ENCODE peak calls at places on chromosome X, in ten cellular contexts. One of them, this sample, is unnamed. For H3K4me1, the result is how much of the 10 kb centered on the place peaks cover.

GRCh38 chrX:84064164-84064563 is 123.8 kb downstream of the RPS6KA6 start:
- DNase-seq in tibial nerve: no peak
- DNase-seq in Caco-2: no peak
- DNase-seq in CD4-positive, alpha-beta memory T cell: no peak
- DNase-seq in CD8-positive, alpha-beta memory T cell: no peak
- DNase-seq in mucosa of descending colon: no peak
- DNase-seq in GM23248: peak
- DNase-seq in endothelial cell of umbilical vein: no peak
- DNase-seq in fibroblast of lung: peak
- DNase-seq in mesenchymal stem cell: peak
- DNase-seq in this sample: peak

GRCh38 chrX:106726485-106727437 is at the start of gene RNF128:
- DNase-seq in CD8-positive, alpha-beta memory T cell: no peak
- DNase-seq in Caco-2: peak
- DNase-seq in tibial nerve: no peak
- DNase-seq in CD4-positive, alpha-beta memory T cell: peak
- DNase-seq in fibroblast of lung: peak
- DNase-seq in endothelial cell of umbilical vein: no peak
- DNase-seq in GM23248: peak
- DNase-seq in mesenchymal stem cell: peak
- DNase-seq in mucosa of descending colon: peak
- DNase-seq in this sample: peak

GRCh38 chrX:124502599-124502998 is 156.2 kb downstream of the SH2D1A start:
- DNase-seq in endothelial cell of umbilical vein: no peak
- DNase-seq in CD4-positive, alpha-beta memory T cell: no peak
- DNase-seq in mucosa of descending colon: no peak
- DNase-seq in CD8-positive, alpha-beta memory T cell: no peak
- DNase-seq in fibroblast of lung: no peak
- DNase-seq in tibial nerve: no peak
- DNase-seq in mesenchymal stem cell: no peak
- DNase-seq in Caco-2: no peak
- DNase-seq in GM23248: no peak
- DNase-seq in this sample: no peak

GRCh38 chrX:8815460-8816065 is 14.4 kb upstream of the FAM9A start:
- DNase-seq in Caco-2: peak
- DNase-seq in CD8-positive, alpha-beta memory T cell: peak
- DNase-seq in GM23248: peak
- DNase-seq in mucosa of descending colon: no peak
- DNase-seq in mesenchymal stem cell: peak
- DNase-seq in endothelial cell of umbilical vein: peak
- DNase-seq in tibial nerve: no peak
- DNase-seq in CD4-positive, alpha-beta memory T cell: peak
- DNase-seq in fibroblast of lung: peak
- DNase-seq in this sample: peak

GRCh38 chrX:8647176-8647575 is 84.8 kb downstream of the ANOS1 start:
- DNase-seq in CD4-positive, alpha-beta memory T cell: no peak
- DNase-seq in Caco-2: no peak
- DNase-seq in mesenchymal stem cell: no peak
- DNase-seq in fibroblast of lung: no peak
- DNase-seq in tibial nerve: no peak
- DNase-seq in endothelial cell of umbilical vein: no peak
- DNase-seq in GM23248: no peak
- DNase-seq in CD8-positive, alpha-beta memory T cell: no peak
- DNase-seq in mucosa of descending colon: no peak
- DNase-seq in this sample: no peak

GRCh38 chrX:43813898-43814297 is 68.4 kb downstream of the MAOB start:
- DNase-seq in mesenchymal stem cell: no peak
- DNase-seq in CD8-positive, alpha-beta memory T cell: no peak
- DNase-seq in tibial nerve: no peak
- DNase-seq in endothelial cell of umbilical vein: no peak
- DNase-seq in CD4-positive, alpha-beta memory T cell: peak
- DNase-seq in fibroblast of lung: peak
- DNase-seq in mucosa of descending colon: no peak
- DNase-seq in GM23248: peak
- DNase-seq in Caco-2: peak
- DNase-seq in this sample: no peak

GRCh38 chrX:108947205-108947604 is 210.8 kb upstream of the IRS4 start:
- DNase-seq in endothelial cell of umbilical vein: no peak
- DNase-seq in GM23248: no peak
- DNase-seq in Caco-2: no peak
- DNase-seq in CD8-positive, alpha-beta memory T cell: no peak
- DNase-seq in fibroblast of lung: no peak
- DNase-seq in mesenchymal stem cell: no peak
- DNase-seq in tibial nerve: no peak
- DNase-seq in CD4-positive, alpha-beta memory T cell: no peak
- DNase-seq in mucosa of descending colon: no peak
- DNase-seq in this sample: no peak

GRCh38 chrX:2664497-2664896 is 26.6 kb upstream of the CD99 start:
- DNase-seq in tibial nerve: peak
- DNase-seq in endothelial cell of umbilical vein: no peak
- DNase-seq in Caco-2: no peak
- DNase-seq in GM23248: peak
- DNase-seq in mesenchymal stem cell: no peak
- DNase-seq in CD8-positive, alpha-beta memory T cell: no peak
- DNase-seq in mucosa of descending colon: no peak
- DNase-seq in fibroblast of lung: peak
- DNase-seq in CD4-positive, alpha-beta memory T cell: no peak
- DNase-seq in this sample: peak

GRCh38 chrX:154120567-154120966 is 23.1 kb upstream of the MECP2 start:
- DNase-seq in tibial nerve: no peak
- DNase-seq in GM23248: no peak
- DNase-seq in fibroblast of lung: no peak
- DNase-seq in CD8-positive, alpha-beta memory T cell: no peak
- DNase-seq in Caco-2: no peak
- DNase-seq in endothelial cell of umbilical vein: no peak
- DNase-seq in mucosa of descending colon: no peak
- DNase-seq in mesenchymal stem cell: no peak
- DNase-seq in CD4-positive, alpha-beta memory T cell: no peak
- DNase-seq in this sample: no peak
- H3K4me1 ChIP-seq in tibial nerve: under half
- H3K4me1 ChIP-seq in GM23248: under half
- H3K4me1 ChIP-seq in fibroblast of lung: under half
- H3K4me1 ChIP-seq in CD8-positive, alpha-beta memory T cell: under half
- H3K4me1 ChIP-seq in Caco-2: under half
- H3K4me1 ChIP-seq in endothelial cell of umbilical vein: under half
- H3K4me1 ChIP-seq in mucosa of descending colon: under half
- H3K4me1 ChIP-seq in mesenchymal stem cell: under half
- H3K4me1 ChIP-seq in CD4-positive, alpha-beta memory T cell: under half
- H3K4me1 ChIP-seq in this sample: under half

GRCh38 chrX:20354505-20354904 is 87.8 kb upstream of the RPS6KA3 start:
- DNase-seq in CD8-positive, alpha-beta memory T cell: peak
- DNase-seq in Caco-2: no peak
- DNase-seq in CD4-positive, alpha-beta memory T cell: peak
- DNase-seq in fibroblast of lung: no peak
- DNase-seq in GM23248: no peak
- DNase-seq in endothelial cell of umbilical vein: no peak
- DNase-seq in mesenchymal stem cell: no peak
- DNase-seq in mucosa of descending colon: no peak
- DNase-seq in tibial nerve: no peak
- DNase-seq in this sample: no peak

GRCh38 chrX:20352504-20352903 is 85.8 kb upstream of the RPS6KA3 start:
- DNase-seq in tibial nerve: no peak
- DNase-seq in Caco-2: no peak
- DNase-seq in CD4-positive, alpha-beta memory T cell: no peak
- DNase-seq in mucosa of descending colon: no peak
- DNase-seq in mesenchymal stem cell: no peak
- DNase-seq in CD8-positive, alpha-beta memory T cell: no peak
- DNase-seq in endothelial cell of umbilical vein: no peak
- DNase-seq in GM23248: no peak
- DNase-seq in fibroblast of lung: no peak
- DNase-seq in this sample: no peak

GRCh38 chrX:20355187-20355586 is 88.5 kb upstream of the RPS6KA3 start:
- DNase-seq in mesenchymal stem cell: no peak
- DNase-seq in tibial nerve: no peak
- DNase-seq in endothelial cell of umbilical vein: no peak
- DNase-seq in fibroblast of lung: no peak
- DNase-seq in CD8-positive, alpha-beta memory T cell: no peak
- DNase-seq in Caco-2: no peak
- DNase-seq in GM23248: no peak
- DNase-seq in mucosa of descending colon: no peak
- DNase-seq in CD4-positive, alpha-beta memory T cell: no peak
- DNase-seq in this sample: no peak

GRCh38 chrX:20350598-20350997 is 83.9 kb upstream of the RPS6KA3 start:
- DNase-seq in CD8-positive, alpha-beta memory T cell: no peak
- DNase-seq in mucosa of descending colon: no peak
- DNase-seq in Caco-2: no peak
- DNase-seq in tibial nerve: no peak
- DNase-seq in fibroblast of lung: no peak
- DNase-seq in mesenchymal stem cell: no peak
- DNase-seq in GM23248: no peak
- DNase-seq in endothelial cell of umbilical vein: no peak
- DNase-seq in CD4-positive, alpha-beta memory T cell: no peak
- DNase-seq in this sample: no peak

DNA sequence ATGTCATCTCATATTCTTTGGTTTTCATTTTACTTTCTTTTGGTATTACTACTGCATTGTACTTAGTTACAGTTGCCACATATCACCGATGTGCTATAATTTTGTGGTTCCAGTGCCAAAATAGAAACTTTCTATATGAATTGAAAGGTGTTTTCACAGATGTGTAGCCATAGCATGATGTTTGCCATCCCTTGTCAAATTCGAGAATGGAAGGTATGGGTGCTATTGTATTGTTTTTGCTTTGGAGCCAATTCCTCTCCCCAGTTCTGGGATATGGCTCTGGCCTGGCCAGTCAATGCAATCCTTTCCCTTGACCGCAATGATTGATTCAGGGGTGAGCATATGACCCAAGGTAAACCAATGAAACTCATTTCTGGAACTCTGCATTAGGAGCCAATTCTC is 86.2 kb upstream of the RPS6KA3 start:
- DNase-seq in Caco-2: no peak
- DNase-seq in GM23248: no peak
- DNase-seq in tibial nerve: no peak
- DNase-seq in mucosa of descending colon: no peak
- DNase-seq in endothelial cell of umbilical vein: no peak
- DNase-seq in mesenchymal stem cell: no peak
- DNase-seq in CD8-positive, alpha-beta memory T cell: no peak
- DNase-seq in fibroblast of lung: no peak
- DNase-seq in CD4-positive, alpha-beta memory T cell: no peak
- DNase-seq in this sample: no peak
- H3K4me1 ChIP-seq in Caco-2: under half
- H3K4me1 ChIP-seq in GM23248: under half
- H3K4me1 ChIP-seq in tibial nerve: under half
- H3K4me1 ChIP-seq in mucosa of descending colon: under half
- H3K4me1 ChIP-seq in endothelial cell of umbilical vein: under half
- H3K4me1 ChIP-seq in mesenchymal stem cell: under half
- H3K4me1 ChIP-seq in CD8-positive, alpha-beta memory T cell: under half
- H3K4me1 ChIP-seq in fibroblast of lung: under half
- H3K4me1 ChIP-seq in CD4-positive, alpha-beta memory T cell: under half
- H3K4me1 ChIP-seq in this sample: under half

GRCh38 chrX:114582698-114583395 is 1.0 kb upstream of the HTR2C start:
- DNase-seq in mucosa of descending colon: no peak
- DNase-seq in GM23248: no peak
- DNase-seq in endothelial cell of umbilical vein: no peak
- DNase-seq in CD4-positive, alpha-beta memory T cell: no peak
- DNase-seq in fibroblast of lung: no peak
- DNase-seq in CD8-positive, alpha-beta memory T cell: no peak
- DNase-seq in mesenchymal stem cell: no peak
- DNase-seq in Caco-2: no peak
- DNase-seq in tibial nerve: no peak
- DNase-seq in this sample: no peak

GRCh38 chrX:114582264-114582632 is 1.6 kb upstream of the HTR2C start:
- DNase-seq in mesenchymal stem cell: no peak
- DNase-seq in mucosa of descending colon: no peak
- DNase-seq in fibroblast of lung: no peak
- DNase-seq in CD4-positive, alpha-beta memory T cell: no peak
- DNase-seq in GM23248: no peak
- DNase-seq in endothelial cell of umbilical vein: no peak
- DNase-seq in CD8-positive, alpha-beta memory T cell: no peak
- DNase-seq in tibial nerve: no peak
- DNase-seq in Caco-2: no peak
- DNase-seq in this sample: no peak

GRCh38 chrX:114584434-114584943 is 603 bp downstream of the HTR2C start:
- DNase-seq in tibial nerve: no peak
- DNase-seq in Caco-2: no peak
- DNase-seq in endothelial cell of umbilical vein: no peak
- DNase-seq in GM23248: peak
- DNase-seq in CD8-positive, alpha-beta memory T cell: no peak
- DNase-seq in fibroblast of lung: no peak
- DNase-seq in mucosa of descending colon: peak
- DNase-seq in mesenchymal stem cell: peak
- DNase-seq in CD4-positive, alpha-beta memory T cell: no peak
- DNase-seq in this sample: peak

GRCh38 chrX:114584983-114585842 is 1.3 kb downstream of the HTR2C start:
- DNase-seq in endothelial cell of umbilical vein: no peak
- DNase-seq in CD4-positive, alpha-beta memory T cell: no peak
- DNase-seq in mesenchymal stem cell: no peak
- DNase-seq in GM23248: no peak
- DNase-seq in CD8-positive, alpha-beta memory T cell: no peak
- DNase-seq in tibial nerve: no peak
- DNase-seq in fibroblast of lung: no peak
- DNase-seq in Caco-2: no peak
- DNase-seq in mucosa of descending colon: no peak
- DNase-seq in this sample: no peak

DNA sequence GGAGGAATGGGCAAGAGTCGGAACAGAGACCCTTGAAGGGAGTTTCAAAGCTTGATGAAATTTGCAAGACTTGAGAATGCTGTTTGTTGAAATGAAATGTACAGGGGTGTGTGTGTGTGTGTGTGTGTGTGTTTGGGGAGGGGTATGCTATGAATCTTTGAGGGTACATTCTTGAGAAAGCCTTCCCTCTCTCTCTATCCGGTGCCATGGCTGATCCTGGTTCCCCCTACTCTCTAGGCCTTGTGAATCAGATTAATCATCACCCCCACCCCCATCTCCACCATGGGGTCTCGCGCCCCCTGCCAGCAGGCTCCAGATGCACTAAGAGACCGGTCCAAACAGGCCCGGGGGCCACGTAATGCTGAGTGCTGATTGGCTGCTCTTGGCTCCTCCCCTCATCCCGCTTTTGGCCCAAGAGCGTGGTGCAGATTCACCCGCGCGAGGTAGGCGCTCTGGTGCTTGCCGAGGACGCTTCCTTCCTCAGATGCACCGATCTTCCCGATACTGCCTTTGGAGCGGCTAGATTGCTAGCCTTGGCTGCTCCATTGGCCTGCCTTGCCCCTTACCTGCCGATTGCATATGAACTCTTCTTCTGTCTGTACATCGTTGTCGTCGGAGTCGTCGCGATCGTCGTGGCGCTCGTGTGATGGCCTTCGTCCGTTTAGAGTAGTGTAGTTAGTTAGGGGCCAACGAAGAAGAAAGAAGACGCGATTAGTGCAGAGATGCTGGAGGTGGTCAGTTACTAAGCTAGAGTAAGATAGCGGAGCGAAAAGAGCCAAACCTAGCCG is at the start of gene HTR2C:
- DNase-seq in CD8-positive, alpha-beta memory T cell: no peak
- DNase-seq in CD4-positive, alpha-beta memory T cell: no peak
- DNase-seq in Caco-2: no peak
- DNase-seq in endothelial cell of umbilical vein: no peak
- DNase-seq in fibroblast of lung: no peak
- DNase-seq in GM23248: no peak
- DNase-seq in mucosa of descending colon: no peak
- DNase-seq in tibial nerve: no peak
- DNase-seq in mesenchymal stem cell: no peak
- DNase-seq in this sample: no peak
- H3K4me1 ChIP-seq in CD8-positive, alpha-beta memory T cell: under half
- H3K4me1 ChIP-seq in CD4-positive, alpha-beta memory T cell: under half
- H3K4me1 ChIP-seq in Caco-2: under half
- H3K4me1 ChIP-seq in endothelial cell of umbilical vein: under half
- H3K4me1 ChIP-seq in fibroblast of lung: under half
- H3K4me1 ChIP-seq in GM23248: under half
- H3K4me1 ChIP-seq in mucosa of descending colon: under half
- H3K4me1 ChIP-seq in tibial nerve: under half
- H3K4me1 ChIP-seq in mesenchymal stem cell: under half
- H3K4me1 ChIP-seq in this sample: under half

GRCh38 chrX:1488745-1489144 is 36.0 kb upstream of the ASMTL start:
- DNase-seq in GM23248: no peak
- DNase-seq in endothelial cell of umbilical vein: no peak
- DNase-seq in CD4-positive, alpha-beta memory T cell: no peak
- DNase-seq in Caco-2: no peak
- DNase-seq in tibial nerve: no peak
- DNase-seq in fibroblast of lung: no peak
- DNase-seq in CD8-positive, alpha-beta memory T cell: no peak
- DNase-seq in mucosa of descending colon: no peak
- DNase-seq in mesenchymal stem cell: no peak
- DNase-seq in this sample: no peak
- H3K4me1 ChIP-seq in GM23248: under half
- H3K4me1 ChIP-seq in endothelial cell of umbilical vein: under half
- H3K4me1 ChIP-seq in CD4-positive, alpha-beta memory T cell: under half
- H3K4me1 ChIP-seq in Caco-2: under half
- H3K4me1 ChIP-seq in tibial nerve: under half
- H3K4me1 ChIP-seq in fibroblast of lung: under half
- H3K4me1 ChIP-seq in CD8-positive, alpha-beta memory T cell: under half
- H3K4me1 ChIP-seq in mucosa of descending colon: under half
- H3K4me1 ChIP-seq in mesenchymal stem cell: under half
- H3K4me1 ChIP-seq in this sample: under half

This sample was measured in adipocyte.